ENCODE peak calls at places on chromosomes 13 and 19, in nine cellular contexts. T is neuronal stem cell; I is neural crest cell; R is NCI-H146; S is T-helper 1 cell; Z is CD8-positive, alpha-beta memory T cell; D is tibial artery; P is NCI-H1105; E is fibroblast of mammary gland. Q is an unnamed sample.

GRCh38 chr13:92719868-92720267 is 506.7 kb upstream of the GPC6 start:
- DNase-seq in T (peak), I (no peak), R (peak), S (no peak), Z (no peak), D (no peak), P (peak), E (no peak), Q (no peak)

GRCh38 chr13:35190241-35190640 is 248.2 kb downstream of the NBEA start:
- DNase-seq in T (no peak), I (no peak), R (no peak), S (no peak), Z (no peak), D (no peak), P (no peak), E (peak), Q (no peak)

GRCh38 chr13:57925250-57925649 is 293.7 kb downstream of the PCDH17 start:
- DNase-seq in T (no peak), I (no peak), R (no peak), S (no peak), Z (no peak), D (no peak), P (no peak), E (no peak), Q (no peak)

GRCh38 chr19:10115392-10116084 is 4.0 kb downstream of the P2RY11 start:
- DNase-seq in T (no peak), I (no peak), R (no peak), S (no peak), Z (no peak), D (no peak), P (no peak), E (no peak), Q (no peak)

GRCh38 chr19:4052993-4053422 is 13.7 kb downstream of the ZBTB7A start:
- DNase-seq in T (no peak), I (no peak), R (no peak), S (no peak), Z (no peak), D (no peak), P (no peak), E (peak), Q (no peak)

GRCh38 chr19:35963514-35963913 is 27.3 kb downstream of the LRFN3 start:
- DNase-seq in T (peak), I (peak), R (no peak), S (peak), Z (no peak), D (no peak), P (no peak), E (peak), Q (peak)

GRCh38 chr13:28531195-28531955 is 36.4 kb upstream of the FLT1 start:
- DNase-seq in T (peak), I (peak), R (peak), S (no peak), Z (no peak), D (peak), P (no peak), E (peak), Q (peak)

GRCh38 chr19:13850910-13851753 is 25.8 kb upstream of the NANOS3 start:
- DNase-seq in T (no peak), I (no peak), R (no peak), S (no peak), Z (no peak), D (peak), P (no peak), E (peak), Q (peak)

GRCh38 chr19:55145241-55145640 is 3.8 kb downstream of the TNNT1 start:
- DNase-seq in T (no peak), I (no peak), R (no peak), S (no peak), Z (no peak), D (no peak), P (no peak), E (no peak), Q (no peak)

GRCh38 chr19:3494051-3494450 is 6.4 kb downstream of the DOHH start:
- DNase-seq in T (no peak), I (no peak), R (no peak), S (peak), Z (no peak), D (no peak), P (no peak), E (no peak), Q (no peak)

GRCh38 chr13:107866666-107867623 is 348.4 kb downstream of the LIG4 start:
- DNase-seq in T (peak), I (peak), R (peak), S (no peak), Z (no peak), D (no peak), P (peak), E (peak), Q (no peak)

GRCh38 chr13:46866150-46866549 is 30.7 kb downstream of the HTR2A start:
- DNase-seq in T (no peak), I (peak), R (peak), S (no peak), Z (no peak), D (peak), P (no peak), E (peak), Q (peak)

GRCh38 chr19:37947778-37948177 is 40.8 kb downstream of the SIPA1L3 start:
- DNase-seq in T (no peak), I (no peak), R (no peak), S (no peak), Z (no peak), D (no peak), P (no peak), E (no peak), Q (no peak)

GRCh38 chr19:35921012-35921411 is 12.9 kb upstream of the TYROBP start:
- DNase-seq in T (no peak), I (no peak), R (no peak), S (no peak), Z (no peak), D (no peak), P (no peak), E (no peak), Q (no peak)

GRCh38 chr13:26999499-26999898 is 172.1 kb downstream of the USP12 start:
- DNase-seq in T (no peak), I (no peak), R (no peak), S (no peak), Z (no peak), D (no peak), P (no peak), E (no peak), Q (no peak)

GRCh38 chr13:106103779-106104178 is 431.7 kb downstream of the EFNB2 start:
- DNase-seq in T (no peak), I (no peak), R (no peak), S (no peak), Z (no peak), D (no peak), P (no peak), E (peak), Q (peak)

GRCh38 chr13:79792716-79793115 is 311.8 kb downstream of the NDFIP2 start:
- DNase-seq in T (no peak), I (no peak), R (no peak), S (no peak), Z (no peak), D (no peak), P (no peak), E (no peak), Q (no peak)

GRCh38 chr13:63842102-63842501 is 2426.5 kb upstream of the PCDH20 start:
- DNase-seq in T (no peak), I (no peak), R (no peak), S (no peak), Z (no peak), D (no peak), P (no peak), E (no peak), Q (no peak)

GRCh38 chr13:46751811-46752635 is 44.9 kb downstream of the ESD start:
- DNase-seq in T (no peak), I (no peak), R (no peak), S (peak), Z (peak), D (no peak), P (no peak), E (peak), Q (peak)

GRCh38 chr19:54473071-54473941 is at the start of gene CDC42EP5:
- DNase-seq in T (no peak), I (peak), R (no peak), S (no peak), Z (no peak), D (peak), P (no peak), E (peak), Q (peak)

GRCh38 chr19:1969176-1970002 is 28.4 kb downstream of the CSNK1G2 start:
- DNase-seq in T (no peak), I (no peak), R (no peak), S (no peak), Z (no peak), D (no peak), P (no peak), E (no peak), Q (no peak)

GRCh38 chr19:15280048-15280725 is 47.9 kb upstream of the EPHX3 start:
- DNase-seq in T (no peak), I (no peak), R (no peak), S (no peak), Z (no peak), D (no peak), P (no peak), E (no peak), Q (peak)

GRCh38 chr13:41503386-41503785 is 46.0 kb downstream of the RGCC start:
- DNase-seq in T (no peak), I (no peak), R (no peak), S (no peak), Z (no peak), D (no peak), P (no peak), E (no peak), Q (no peak)

GRCh38 chr19:28393574-28394336 is 819.2 kb downstream of the UQCRFS1 start:
- DNase-seq in T (no peak), I (no peak), R (no peak), S (peak), Z (no peak), D (no peak), P (no peak), E (peak), Q (no peak)

GRCh38 chr13:77337159-77337558 is 10.3 kb upstream of the MYCBP2 start:
- DNase-seq in T (no peak), I (no peak), R (no peak), S (no peak), Z (no peak), D (no peak), P (no peak), E (no peak), Q (no peak)

GRCh38 chr13:42821437-42821836 is 40.1 kb downstream of the FAM216B start:
- DNase-seq in T (no peak), I (no peak), R (no peak), S (no peak), Z (no peak), D (no peak), P (no peak), E (peak), Q (peak)

GRCh38 chr13:95298971-95299627 is 2.2 kb downstream of the ABCC4 start:
- DNase-seq in T (no peak), I (no peak), R (no peak), S (no peak), Z (no peak), D (no peak), P (no peak), E (peak), Q (peak)

GRCh38 chr13:112575680-112576079 is 12.3 kb downstream of the TUBGCP3 start:
- DNase-seq in T (no peak), I (no peak), R (no peak), S (no peak), Z (no peak), D (no peak), P (no peak), E (peak), Q (no peak)

GRCh38 chr19:28948531-28948930 is 264.4 kb downstream of the UQCRFS1 start:
- DNase-seq in T (no peak), I (no peak), R (no peak), S (no peak), Z (no peak), D (no peak), P (no peak), E (peak), Q (no peak)

GRCh38 chr13:98869408-98870090 is 108.3 kb downstream of the DOCK9 start:
- DNase-seq in T (no peak), I (no peak), R (no peak), S (peak), Z (no peak), D (no peak), P (no peak), E (peak), Q (peak)

GRCh38 chr13:89749888-89750287 is 1597.6 kb upstream of the MIR17HG start:
- DNase-seq in T (no peak), I (no peak), R (no peak), S (no peak), Z (no peak), D (no peak), P (no peak), E (no peak), Q (no peak)

Q was measured in LHCN-M2.